ENCODE peak calls at places on chromosomes 6 and 20, in six cellular contexts. W is K562, T is GM12891, R is HepG2, D is GM12878, X is H1. G is an unnamed sample.

GRCh38 chr6:75605635-75606034 is 4.0 kb downstream of the SENP6 start:
- DNase-seq in W (no peak), T (no peak), R (no peak), D (no peak), X (no peak), G (no peak)

GRCh38 chr20:11193241-11193640 is 519.4 kb upstream of the JAG1 start:
- DNase-seq in W (no peak), T (no peak), R (no peak), D (no peak), X (no peak), G (no peak)

GRCh38 chr6:138600726-138601125 is 101.4 kb upstream of the NHSL1 start:
- DNase-seq in W (no peak), T (no peak), R (no peak), D (no peak), X (no peak), G (no peak)

GRCh38 chr6:125950293-125950692 is 6.3 kb upstream of the HINT3 start:
- DNase-seq in W (peak), T (no peak), R (no peak), D (no peak), X (no peak), G (no peak)

GRCh38 chr6:166743415-166743814 is 116.4 kb upstream of the RPS6KA2 start:
- DNase-seq in W (no peak), T (no peak), R (no peak), D (no peak), X (no peak), G (no peak)

GRCh38 chr6:113416166-113416565 is 441.0 kb upstream of the MARCKS start:
- DNase-seq in W (no peak), T (no peak), R (no peak), D (no peak), X (no peak), G (no peak)

GRCh38 chr6:43391448-43392031 is 22.1 kb upstream of the ZNF318 start:
- DNase-seq in W (peak), T (no peak), R (no peak), D (no peak), X (no peak), G (no peak)

GRCh38 chr20:709864-710761 is 34.5 kb upstream of the SCRT2 start:
- DNase-seq in W (no peak), T (no peak), R (no peak), D (no peak), X (no peak), G (no peak)

GRCh38 chr20:34715384-34715783 is 11.2 kb downstream of the TP53INP2 start:
- DNase-seq in W (no peak), T (no peak), R (no peak), D (no peak), X (no peak), G (no peak)

GRCh38 chr6:1392813-1393640 is 3.7 kb downstream of the FOXF2 start:
- DNase-seq in W (no peak), T (no peak), R (no peak), D (no peak), X (no peak), G (no peak)

GRCh38 chr6:161074496-161075140 is 83.0 kb downstream of the MAP3K4 start:
- DNase-seq in W (no peak), T (no peak), R (no peak), D (no peak), X (no peak), G (no peak)

GRCh38 chr20:62929051-62929538 is 2.8 kb upstream of the DIDO1 start:
- DNase-seq in W (peak), T (peak), R (peak), D (no peak), X (no peak), G (peak)

GRCh38 chr6:124199226-124199625 is 395.6 kb downstream of the NKAIN2 start:
- DNase-seq in W (no peak), T (no peak), R (no peak), D (no peak), X (no peak), G (no peak)

GRCh38 chr20:16048881-16049280 is 524.4 kb downstream of the KIF16B start:
- DNase-seq in W (no peak), T (no peak), R (no peak), D (no peak), X (no peak), G (no peak)

GRCh38 chr6:107106165-107106564 is 9.2 kb downstream of the BEND3 start:
- DNase-seq in W (no peak), T (no peak), R (no peak), D (no peak), X (no peak), G (no peak)

GRCh38 chr6:158849899-158850806 is 31.0 kb upstream of the EZR start:
- DNase-seq in W (peak), T (no peak), R (peak), D (no peak), X (no peak), G (no peak)

GRCh38 chr20:52191436-52192295 is at the start of gene ZFP64:
- DNase-seq in W (peak), T (peak), R (peak), D (no peak), X (no peak), G (peak)

GRCh38 chr6:12262236-12263061 is 27.7 kb upstream of the EDN1 start:
- DNase-seq in W (no peak), T (no peak), R (no peak), D (no peak), X (no peak), G (no peak)

GRCh38 chr6:21937466-21937865 is 343.9 kb downstream of the SOX4 start:
- DNase-seq in W (no peak), T (no peak), R (no peak), D (no peak), X (no peak), G (no peak)

GRCh38 chr20:59994697-59995122 is 36.5 kb downstream of the CDH26 start:
- DNase-seq in W (peak), T (no peak), R (no peak), D (no peak), X (peak), G (no peak)

GRCh38 chr20:14604143-14604542 is 266.7 kb upstream of the FLRT3 start:
- DNase-seq in W (no peak), T (no peak), R (no peak), D (no peak), X (no peak), G (no peak)

GRCh38 chr6:146359123-146359522 is 184.5 kb upstream of the RAB32 start:
- DNase-seq in W (no peak), T (no peak), R (no peak), D (no peak), X (no peak), G (no peak)

GRCh38 chr6:16405349-16405865 is 167.0 kb downstream of the GMPR start:
- DNase-seq in W (no peak), T (no peak), R (no peak), D (no peak), X (no peak), G (no peak)

GRCh38 chr6:149150999-149151398 is 166.5 kb upstream of the TAB2 start:
- DNase-seq in W (no peak), T (no peak), R (no peak), D (no peak), X (no peak), G (no peak)

GRCh38 chr6:93299622-93300021 is 119.7 kb downstream of the EPHA7 start:
- DNase-seq in W (no peak), T (no peak), R (no peak), D (no peak), X (no peak), G (no peak)

GRCh38 chr6:119034827-119035458 is 43.5 kb downstream of the FAM184A start:
- DNase-seq in W (no peak), T (no peak), R (peak), D (no peak), X (no peak), G (no peak)

GRCh38 chr6:31587791-31588777 is 2.0 kb downstream of the LST1 start:
- DNase-seq in W (no peak), T (no peak), R (no peak), D (no peak), X (no peak), G (no peak)
- TF ChIP-seq POLR2A in W (no peak), T (no peak), R (no peak), D (no peak), X (no peak), G (no peak)

GRCh38 chr6:167824591-167825041 is 2.1 kb upstream of the AFDN start:
- DNase-seq in W (peak), T (no peak), R (no peak), D (no peak), X (no peak), G (no peak)
- TF ChIP-seq TAF1 in W (peak), T (no peak), R (no peak), D (no peak), X (no peak), G (no peak)

GRCh38 chr6:156779206-156780116 is 2.3 kb downstream of the ARID1B start:
- DNase-seq in W (peak), T (no peak), R (peak), D (no peak), X (no peak), G (peak)

GRCh38 chr6:156780962-156781705 is 4.0 kb downstream of the ARID1B start:
- DNase-seq in W (no peak), T (no peak), R (no peak), D (no peak), X (no peak), G (no peak)

GRCh38 chr6:156778615-156779205 is 1.5 kb downstream of the ARID1B start:
- DNase-seq in W (peak), T (no peak), R (peak), D (no peak), X (no peak), G (no peak)

GRCh38 chr6:156781882-156782631 is 4.9 kb downstream of the ARID1B start:
- DNase-seq in W (no peak), T (no peak), R (no peak), D (no peak), X (no peak), G (no peak)

DNA sequence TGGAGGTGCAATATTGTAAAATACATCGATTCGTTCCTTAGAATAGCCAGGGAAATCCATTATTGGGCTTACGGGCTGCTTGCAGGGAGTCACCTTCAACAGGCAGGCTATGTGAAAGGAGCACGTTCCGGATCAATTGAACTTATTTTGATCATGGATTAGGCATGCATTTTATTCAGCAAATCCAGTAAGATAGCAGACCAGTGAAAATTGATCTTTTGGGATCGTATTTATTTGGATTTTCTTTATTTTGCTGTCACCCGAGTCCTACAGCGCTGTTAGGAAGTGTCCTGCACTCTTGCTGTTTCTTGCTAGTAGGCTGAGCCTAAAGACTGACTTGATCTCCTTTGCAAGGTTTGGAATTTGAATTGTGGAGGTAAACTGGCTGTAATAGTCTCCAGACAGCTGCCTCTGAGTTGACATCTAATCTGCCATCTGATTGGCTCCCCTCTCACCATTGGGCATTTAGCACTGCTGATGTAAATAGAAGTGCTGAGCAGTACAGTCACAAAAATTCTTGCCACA is 3.0 kb downstream of the ARID1B start:
- DNase-seq in W (peak), T (no peak), R (peak), D (peak), X (no peak), G (peak)
- TF ChIP-seq POLR2A in W (peak), T (peak), R (peak), D (peak), X (no peak), G (peak)

DNA sequence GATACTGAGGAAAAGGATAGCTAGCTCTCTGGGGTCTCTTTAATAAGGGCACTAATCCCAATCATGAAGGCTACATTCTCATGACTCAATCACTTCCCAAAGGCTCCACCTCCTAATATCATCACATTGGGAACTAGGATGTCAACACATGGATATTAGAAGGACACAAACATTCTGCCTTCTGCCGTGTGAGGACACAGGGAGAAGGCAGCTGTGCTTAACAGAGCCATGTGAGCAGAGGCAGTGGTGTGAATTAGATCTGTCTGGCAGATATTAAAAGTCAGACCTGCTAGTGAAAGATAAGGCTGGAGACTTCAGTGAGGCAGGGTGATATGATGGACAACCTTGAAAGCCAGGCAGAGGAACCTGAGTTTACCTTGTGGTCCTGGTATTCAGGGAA is 341.9 kb downstream of the ARHGAP18 start:
- DNase-seq in W (no peak), T (no peak), R (no peak), D (no peak), X (no peak), G (no peak)
- TF ChIP-seq TAF1 in W (no peak), T (no peak), R (no peak), D (no peak), X (no peak), G (no peak)

G was measured in GM12892.